ENCODE peak calls at places on chromosomes 7 and 10, in four cellular contexts. Z is fibroblast of pulmonary artery; X is CD8-positive, alpha-beta T cell; Q is uterus. P is an unnamed sample.

GRCh38 chr10:17588420-17588819 is 28.8 kb downstream of the HACD1 start:
- DNase-seq in X (no peak), Q (no peak), Z (no peak), P (no peak)

GRCh38 chr10:72954596-72955569 is at the start of gene PLA2G12B:
- DNase-seq in X (no peak), Q (no peak), Z (no peak), P (no peak)

GRCh38 chr7:148773344-148773743 is 74.6 kb downstream of the CUL1 start:
- DNase-seq in Z (no peak), X (peak), Q (no peak), P (no peak)

GRCh38 chr10:49552277-49552676 is 13.4 kb upstream of the ERCC6 start:
- DNase-seq in Q (no peak), X (no peak), Z (peak), P (no peak)

GRCh38 chr10:69944761-69945160 is 107.9 kb upstream of the MACROH2A2 start:
- DNase-seq in X (no peak), Q (no peak), Z (no peak), P (no peak)

GRCh38 chr10:51029172-51029641 is 45.1 kb upstream of the PRKG1 start:
- DNase-seq in Z (no peak), X (no peak), Q (no peak), P (no peak)

GRCh38 chr7:47088329-47089067 is 493.4 kb downstream of the TNS3 start:
- DNase-seq in Q (peak), X (peak), Z (peak), P (peak)

GRCh38 chr10:116195039-116195438 is 78.0 kb downstream of the GFRA1 start:
- DNase-seq in Q (no peak), X (no peak), Z (no peak), P (no peak)

GRCh38 chr10:58178811-58179210 is 88.9 kb downstream of the IPMK start:
- DNase-seq in Q (no peak), Z (peak), X (no peak), P (no peak)

GRCh38 chr7:124276005-124276606 is 243.2 kb upstream of the TMEM229A start:
- DNase-seq in X (no peak), Q (no peak), Z (peak), P (peak)

GRCh38 chr7:47739301-47739870 is 157.5 kb upstream of the TNS3 start:
- DNase-seq in Q (no peak), X (no peak), Z (no peak), P (no peak)

DNA sequence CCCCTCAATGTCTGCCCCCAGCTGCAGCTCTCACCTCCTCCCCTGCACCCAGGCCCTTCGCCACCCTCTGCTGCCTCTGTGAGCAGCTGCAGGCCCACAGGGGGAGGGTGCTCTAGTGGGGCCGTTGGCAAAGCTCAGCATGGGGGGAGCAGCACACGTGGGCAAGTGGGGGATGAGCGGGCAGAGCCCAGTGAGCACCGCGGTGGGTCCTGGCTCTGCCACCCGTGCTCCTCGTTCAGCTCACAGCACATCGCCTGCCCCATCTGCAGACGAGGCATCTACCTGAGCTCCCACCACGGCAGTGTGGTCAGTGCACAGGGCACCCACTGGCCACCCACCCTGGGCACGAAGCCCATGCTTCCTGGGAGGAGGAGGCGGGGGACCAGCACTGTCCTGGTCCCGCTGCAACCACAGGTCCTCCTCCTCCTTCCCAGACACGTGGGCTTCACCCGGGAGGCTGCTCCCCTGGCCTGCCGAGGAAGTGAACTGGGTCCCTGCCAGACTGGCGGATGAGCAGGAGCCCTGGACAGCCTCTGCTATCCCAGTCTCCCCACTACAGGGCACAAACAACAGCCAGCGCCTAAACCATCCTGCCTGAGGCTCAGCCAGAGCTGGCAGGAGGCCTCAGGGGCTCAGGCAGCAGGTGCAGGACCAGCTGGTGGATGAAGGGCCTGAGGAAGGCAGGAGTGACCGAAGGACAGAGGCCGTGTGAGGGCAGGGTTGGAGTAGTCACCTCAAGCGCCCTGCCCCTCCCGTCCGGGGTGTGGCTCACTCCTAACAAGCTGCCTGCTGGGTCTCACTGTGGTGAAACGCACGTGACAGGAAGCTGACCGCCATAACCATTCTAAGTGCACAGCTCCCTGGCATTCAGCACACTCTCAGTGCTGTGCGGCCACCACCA is 280.8 kb downstream of the ELFN1 start:
- DNase-seq in Q (no peak), Z (peak), X (no peak), P (no peak)
- TF ChIP-seq CTCF in Q (no peak), Z (no peak), X (no peak), P (no peak)

GRCh38 chr10:96693431-96693830 is 26.9 kb downstream of the PIK3AP1 start:
- DNase-seq in Z (no peak), Q (no peak), X (no peak), P (no peak)
- TF ChIP-seq CTCF in Z (no peak), Q (no peak), X (no peak), P (no peak)

GRCh38 chr10:128843972-128844371 is 623.1 kb upstream of the MGMT start:
- DNase-seq in X (no peak), Q (no peak), Z (no peak), P (no peak)
- TF ChIP-seq CTCF in X (no peak), Q (no peak), Z (no peak), P (peak)

DNA sequence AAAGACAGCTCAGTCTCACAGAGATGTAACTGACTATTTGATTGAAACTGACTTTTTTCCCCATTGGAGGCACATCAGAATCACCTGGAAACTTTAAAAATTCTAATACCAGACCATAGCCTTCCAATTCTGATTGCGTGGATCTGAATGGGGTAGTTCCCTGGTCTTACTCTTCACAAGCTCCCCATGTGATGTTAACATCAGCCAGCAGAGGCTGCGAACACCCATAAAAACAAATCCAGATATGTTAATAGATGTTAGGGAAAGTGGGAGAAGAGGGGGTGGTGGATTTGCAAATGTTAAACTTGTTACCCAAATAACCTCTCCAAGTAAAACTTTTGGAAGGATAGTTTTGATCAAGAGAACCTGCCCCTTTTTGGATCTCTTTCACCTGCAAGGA is 1133.4 kb downstream of the CNTNAP2 start:
- DNase-seq in Q (no peak), Z (no peak), X (no peak), P (no peak)
- TF ChIP-seq CTCF in Q (no peak), Z (peak), X (no peak), P (no peak)

GRCh38 chr10:92839191-92840085 is 8.9 kb upstream of the EXOC6 start:
- DNase-seq in X (peak), Z (peak), Q (peak), P (peak)
- TF ChIP-seq CTCF in X (peak), Z (peak), Q (no peak), P (peak)

GRCh38 chr10:75400769-75401568 is 595 bp downstream of the ZNF503 start:
- DNase-seq in Z (peak), Q (peak), X (no peak), P (peak)

GRCh38 chr10:75400163-75400768 is 1.3 kb downstream of the ZNF503 start:
- DNase-seq in X (no peak), Z (no peak), Q (no peak), P (no peak)

GRCh38 chr10:75403144-75404022 is 1.8 kb upstream of the ZNF503 start:
- DNase-seq in Z (no peak), Q (peak), X (no peak), P (peak)

GRCh38 chr10:75402486-75403143 is 1.1 kb upstream of the ZNF503 start:
- DNase-seq in X (no peak), Z (no peak), Q (peak), P (peak)

GRCh38 chr10:75401569-75402485 is at the start of gene ZNF503:
- DNase-seq in Z (peak), X (no peak), Q (peak), P (peak)
- TF ChIP-seq CTCF in Z (peak), X (no peak), Q (peak), P (peak)

GRCh38 chr10:103666109-103666508 is 172.6 kb downstream of the NEURL1 start:
- DNase-seq in Z (peak), X (no peak), Q (no peak), P (peak)
- TF ChIP-seq CTCF in Z (peak), X (no peak), Q (no peak), P (peak)

P was measured in neural crest cell.